ENCODE peak calls at places on chromosomes 11 and 22, in eight cellular contexts. O, A, J, Y, E, B, T and D are unnamed samples.

GRCh38 chr11:67482275-67482735 is 521 bp upstream of the AIP start:
- DNase-seq in B (no peak), O (no peak), E (no peak), T (no peak), Y (no peak), J (no peak), A (no peak), D (no peak)

GRCh38 chr11:6285019-6285418 is 25.4 kb downstream of the CCKBR start:
- DNase-seq in E (no peak), J (no peak), T (no peak), B (no peak), A (no peak), O (peak; percentile 26), Y (no peak), D (no peak)

GRCh38 chr22:23579870-23580585 is at the start of gene IGLL1:
- DNase-seq in J (no peak), Y (no peak), E (no peak), O (no peak), B (no peak), T (no peak), A (no peak), D (no peak)

GRCh38 chr11:72776844-72777754 is 16.7 kb downstream of the STARD10 start:
- DNase-seq in Y (no peak), O (no peak), B (peak; percentile 42), A (peak; percentile 65), T (no peak), E (no peak), J (peak; percentile 88), D (peak; percentile 61)

GRCh38 chr11:66151273-66151672 is 81.2 kb downstream of the PACS1 start:
- DNase-seq in B (no peak), A (no peak), E (no peak), Y (no peak), J (no peak), T (no peak), O (no peak), D (no peak)

GRCh38 chr22:45878051-45878764 is 98.8 kb downstream of the WNT7B start:
- DNase-seq in O (peak; percentile 34), A (no peak), B (peak; percentile 3), Y (no peak), T (no peak), E (no peak), J (peak; percentile 54), D (peak; percentile 38)

GRCh38 chr22:29255064-29255621 is 12.6 kb downstream of the RHBDD3 start:
- DNase-seq in O (no peak), T (no peak), A (no peak), E (no peak), B (no peak), J (no peak), Y (no peak), D (no peak)

GRCh38 chr11:118938491-118939411 is 13.0 kb upstream of the BCL9L start:
- DNase-seq in T (peak; percentile 82), Y (no peak), O (no peak), A (peak; percentile 94), E (peak; percentile 95), B (peak; percentile 33), J (no peak), D (peak; percentile 75)

GRCh38 chr11:47236482-47236881 is 12.1 kb downstream of the ACP2 start:
- DNase-seq in O (no peak), J (no peak), E (peak; percentile 49), B (no peak), Y (no peak), A (no peak), T (peak; percentile 28), D (no peak)

GRCh38 chr22:44364750-44365118 is 52.0 kb upstream of the SHISAL1 start:
- DNase-seq in T (no peak), Y (no peak), E (no peak), A (no peak), B (no peak), O (no peak), J (peak; percentile 47), D (peak; percentile 26)

GRCh38 chr11:65008016-65008415 is 5.9 kb upstream of the ARL2 start:
- DNase-seq in Y (no peak), B (no peak), E (no peak), O (no peak), J (no peak), A (no peak), T (no peak), D (no peak)

GRCh38 chr11:122920579-122920978 is 38.0 kb downstream of the JHY start:
- DNase-seq in Y (no peak), O (no peak), B (no peak), J (no peak), T (no peak), A (no peak), E (no peak), D (peak; percentile 59)

GRCh38 chr11:64652586-64653387 is 61.8 kb downstream of the SLC22A12 start:
- DNase-seq in A (peak; percentile 88), T (peak; percentile 53), O (peak; percentile 81), E (peak; percentile 42), Y (peak; percentile 39), J (peak; percentile 88), B (peak; percentile 82), D (peak; percentile 67)

GRCh38 chr11:2891291-2891690 is 5.7 kb upstream of the CDKN1C start:
- DNase-seq in B (no peak), T (no peak), A (no peak), J (no peak), E (no peak), Y (no peak), O (peak; percentile 23), D (no peak)

GRCh38 chr11:2889399-2890273 is 4.1 kb upstream of the CDKN1C start:
- DNase-seq in T (no peak), B (no peak), A (no peak), Y (no peak), E (no peak), O (no peak), J (peak; percentile 74), D (no peak)

GRCh38 chr11:2892215-2893020 is 6.8 kb upstream of the CDKN1C start:
- DNase-seq in E (peak; percentile 40), T (peak; percentile 40), O (peak; percentile 76), Y (no peak), B (peak; percentile 67), J (peak; percentile 90), A (peak; percentile 57), D (peak; percentile 67)

GRCh38 chr11:2891901-2892214 is 6.3 kb upstream of the CDKN1C start:
- DNase-seq in E (peak; percentile 30), J (no peak), B (no peak), O (no peak), T (no peak), Y (no peak), A (no peak), D (peak; percentile 77)

DNA sequence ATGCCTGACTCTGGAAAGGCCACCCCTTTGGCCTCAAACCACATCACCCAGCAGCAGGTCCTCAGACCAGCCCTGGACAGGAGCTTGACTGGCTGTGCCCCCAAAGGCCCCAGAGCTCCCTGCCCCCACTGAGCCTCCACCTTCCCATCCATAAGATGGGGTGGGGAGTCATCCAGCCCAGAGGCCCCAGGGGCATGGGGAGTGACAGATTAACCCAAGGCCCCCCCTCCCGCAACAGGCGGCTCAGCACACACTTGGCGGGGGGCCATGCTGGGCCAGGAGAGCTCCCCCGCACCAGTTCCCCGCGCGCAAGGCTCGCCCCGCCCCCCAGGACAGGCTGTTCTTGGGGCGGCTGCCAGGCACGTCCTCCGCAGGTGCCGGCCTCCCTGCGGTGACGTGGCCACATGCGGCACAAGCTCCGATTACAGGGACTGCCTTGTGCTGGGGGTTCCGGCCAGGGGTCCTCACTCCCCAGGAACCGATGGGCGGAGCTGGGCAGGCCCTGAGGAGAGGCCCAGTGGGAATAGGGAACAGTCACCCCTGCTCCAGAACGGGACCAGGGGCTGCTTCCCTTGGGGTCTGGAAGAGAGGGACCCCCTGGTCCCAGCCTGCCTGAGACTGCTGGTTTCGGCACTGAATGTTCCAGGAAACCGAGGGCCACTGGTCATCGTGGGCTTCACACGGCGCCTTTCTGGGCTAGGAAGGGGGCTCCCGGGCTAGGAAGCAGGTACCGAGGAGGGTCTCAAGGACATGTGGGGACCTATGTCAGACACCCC is 5.1 kb upstream of the CDKN1C start:
- DNase-seq in E (peak; percentile 22), B (peak; percentile 73), T (no peak), O (no peak), J (no peak), Y (peak; percentile 33), A (no peak), D (peak; percentile 81)
- TF ChIP-seq CTCF in E (no peak), B (no peak), T (no peak), O (no peak), J (no peak), Y (no peak), A (no peak), D (no peak)

GRCh38 chr11:34251640-34251980 is 106.2 kb downstream of the ABTB2 start:
- DNase-seq in B (no peak), E (peak; percentile 65), O (no peak), A (no peak), Y (no peak), J (no peak), T (peak; percentile 44), D (no peak)

GRCh38 chr11:34252651-34253050 is 105.2 kb downstream of the ABTB2 start:
- DNase-seq in T (no peak), E (no peak), Y (no peak), O (no peak), B (no peak), A (no peak), J (no peak), D (no peak)

GRCh38 chr11:34249439-34250073 is 108.3 kb downstream of the ABTB2 start:
- DNase-seq in Y (no peak), B (no peak), E (no peak), O (no peak), A (no peak), T (no peak), J (no peak), D (no peak)

GRCh38 chr11:34252015-34252414 is 105.8 kb downstream of the ABTB2 start:
- DNase-seq in E (no peak), B (no peak), T (no peak), A (no peak), Y (no peak), O (no peak), J (no peak), D (no peak)

GRCh38 chr11:34250732-34251639 is 106.8 kb downstream of the ABTB2 start:
- DNase-seq in A (peak; percentile 81), O (no peak), B (peak; percentile 53), E (peak; percentile 52), Y (peak; percentile 68), T (peak; percentile 23), J (peak; percentile 91), D (peak; percentile 67)
- H3K4me3 ChIP-seq in A (no peak overlapping the region), O (no peak overlapping the region), B (no peak overlapping the region), E (no peak overlapping the region), Y (peak overlapping the region; percentile 36), T (peak overlapping the region; percentile 44), J (peak overlapping the region; percentile 9), D (peak overlapping the region; percentile 29)

GRCh38 chr11:87358461-87358860 is 320.7 kb downstream of the TMEM135 start:
- DNase-seq in T (no peak), B (peak; percentile 32), O (no peak), A (no peak), J (no peak), Y (no peak), E (no peak), D (no peak)
- TF ChIP-seq CTCF in T (no peak), B (no peak), O (no peak), A (no peak), J (no peak), Y (no peak), E (no peak), D (no peak)

DNA sequence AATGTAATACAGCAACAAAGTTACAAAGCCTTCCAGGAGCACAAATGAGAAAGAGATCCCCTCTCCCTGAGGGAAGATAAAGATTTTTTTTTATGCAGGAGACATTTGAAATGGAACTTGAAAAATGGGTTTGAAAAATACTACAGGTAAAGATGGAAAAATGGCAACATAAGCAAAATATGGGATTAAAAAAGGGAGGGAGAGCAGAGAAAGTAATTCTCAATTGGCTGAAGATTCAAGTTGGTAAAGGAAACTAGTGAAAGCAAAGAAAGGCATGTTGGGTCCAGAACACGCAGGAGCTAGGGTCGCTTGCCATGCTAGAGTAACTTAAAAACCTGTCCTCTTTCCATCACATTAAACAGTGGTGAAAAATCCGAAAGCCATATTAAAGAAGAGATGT is 1.5 kb downstream of the ZW10 start:
- DNase-seq in J (no peak), A (no peak), Y (no peak), E (no peak), O (no peak), B (no peak), T (no peak), D (no peak)
- H3K4me3 ChIP-seq in J (no peak overlapping the region), A (peak overlapping the region; percentile 79), Y (no peak overlapping the region), E (peak overlapping the region; percentile 31), O (no peak overlapping the region), B (no peak overlapping the region), T (no peak overlapping the region), D (peak overlapping the region; percentile 80)